ENCODE peak calls at places on chromosomes 4 and X, in eight cellular contexts. X is fibroblast of lung, U is left lung, G is sigmoid colon, D is AG10803, C is mucosa of descending colon, A is esophagus squamous epithelium, P is lower leg skin. J is an unnamed sample.

GRCh38 chr4:36285784-36286480 is 4.5 kb downstream of the DTHD1 start:
- DNase-seq in U (no peak), A (no peak), D (no peak), X (no peak), C (no peak), G (no peak), P (no peak), J (no peak)

GRCh38 chr4:128837679-128838078 is 28.2 kb downstream of the JADE1 start:
- DNase-seq in A (no peak), D (no peak), U (no peak), P (no peak), C (no peak), X (no peak), G (no peak), J (no peak)

GRCh38 chr4:99859618-99860017 is 34.6 kb downstream of the LAMTOR3 start:
- DNase-seq in X (no peak), P (no peak), C (no peak), D (no peak), G (no peak), U (no peak), A (no peak), J (no peak)

GRCh38 chr4:5996641-5997040 is 21.6 kb downstream of the C4orf50 start:
- DNase-seq in P (no peak), G (peak), D (no peak), A (no peak), C (no peak), U (no peak), X (no peak), J (no peak)

GRCh38 chr4:3122081-3122563 is 47.6 kb downstream of the HTT start:
- DNase-seq in P (no peak), C (no peak), G (no peak), X (peak), D (peak), U (no peak), A (no peak), J (peak)

GRCh38 chrX:71919436-71919835 is 8.8 kb downstream of the NHSL2 start:
- DNase-seq in U (no peak), P (no peak), C (no peak), X (peak), G (no peak), A (no peak), D (peak), J (no peak)

GRCh38 chr4:104066533-104066932 is 346.7 kb upstream of the TACR3 start:
- DNase-seq in D (no peak), G (no peak), C (no peak), U (no peak), P (no peak), X (no peak), A (no peak), J (no peak)

GRCh38 chr4:8012517-8012916 is 72.9 kb upstream of the AFAP1 start:
- DNase-seq in G (no peak), X (no peak), D (no peak), P (no peak), U (no peak), C (no peak), A (no peak), J (no peak)

GRCh38 chrX:2449135-2449886 is 51.5 kb downstream of the DHRSX start:
- DNase-seq in G (no peak), P (no peak), D (no peak), A (no peak), X (no peak), C (no peak), U (no peak), J (no peak)

GRCh38 chr4:3679851-3680311 is 86.3 kb upstream of the ADRA2C start:
- DNase-seq in X (no peak), G (peak), U (peak), P (no peak), D (no peak), A (no peak), C (peak), J (no peak)

GRCh38 chr4:6242271-6243029 is 27.2 kb upstream of the WFS1 start:
- DNase-seq in U (no peak), X (no peak), P (no peak), A (no peak), C (no peak), D (no peak), G (peak), J (no peak)

GRCh38 chrX:105228602-105229001 is 8.1 kb upstream of the TEX13A start:
- DNase-seq in D (no peak), U (no peak), P (no peak), C (no peak), G (no peak), X (no peak), A (no peak), J (no peak)

GRCh38 chrX:2272337-2272736 is 228.4 kb downstream of the DHRSX start:
- DNase-seq in U (no peak), A (no peak), C (no peak), P (no peak), D (no peak), G (no peak), X (no peak), J (peak)

GRCh38 chrX:11100281-11101035 is 10.7 kb upstream of the HCCS start:
- DNase-seq in C (no peak), P (no peak), G (peak), U (no peak), D (peak), X (peak), A (no peak), J (peak)

GRCh38 chr4:2806392-2807355 is 13.8 kb downstream of the SH3BP2 start:
- DNase-seq in G (peak), P (peak), C (peak), X (no peak), A (no peak), U (peak), D (peak), J (peak)

GRCh38 chr4:7635971-7636508 is 201.3 kb upstream of the PSAPL1 start:
- DNase-seq in X (no peak), A (no peak), U (no peak), D (no peak), C (no peak), G (no peak), P (no peak), J (no peak)

GRCh38 chr4:3447431-3448395 is 5.9 kb downstream of the HGFAC start:
- DNase-seq in G (no peak), P (no peak), C (peak), X (no peak), U (peak), A (no peak), D (no peak), J (no peak)

GRCh38 chr4:79679859-79680258 is 271.8 kb upstream of the GK2 start:
- DNase-seq in C (no peak), U (no peak), X (no peak), G (no peak), D (no peak), P (no peak), A (no peak), J (no peak)

GRCh38 chr4:1842993-1843448 is 12.9 kb downstream of the LETM1 start:
- DNase-seq in G (no peak), U (no peak), X (peak), D (peak), P (no peak), C (no peak), A (no peak), J (peak)

GRCh38 chrX:115330498-115331138 is 41.1 kb downstream of the LUZP4 start:
- DNase-seq in C (no peak), A (no peak), U (no peak), D (peak), X (peak), G (peak), P (no peak), J (peak)

GRCh38 chrX:51461053-51462050 is 35.0 kb downstream of the NUDT11 start:
- DNase-seq in G (no peak), A (no peak), C (no peak), P (no peak), D (peak), U (no peak), X (peak), J (peak)

GRCh38 chr4:106358899-106359298 is 9.7 kb downstream of the GIMD1 start:
- DNase-seq in U (no peak), D (peak), X (peak), P (no peak), C (no peak), G (no peak), A (no peak), J (peak)

GRCh38 chrX:9940397-9940796 is 26.8 kb upstream of the CLDN34 start:
- DNase-seq in G (no peak), D (peak), P (no peak), C (no peak), U (no peak), X (peak), A (no peak), J (peak)

GRCh38 chr4:138085956-138086355 is 156.2 kb downstream of the SLC7A11 start:
- DNase-seq in C (no peak), X (no peak), U (no peak), D (no peak), G (no peak), A (no peak), P (no peak), J (no peak)

GRCh38 chr4:30537462-30537861 is 182.7 kb upstream of the PCDH7 start:
- DNase-seq in P (no peak), D (peak), U (no peak), C (no peak), G (no peak), X (peak), A (no peak), J (peak)

GRCh38 chrX:30373479-30373878 is 64.3 kb upstream of the NR0B1 start:
- DNase-seq in A (no peak), X (no peak), P (no peak), G (no peak), C (no peak), U (no peak), D (no peak), J (no peak)

DNA sequence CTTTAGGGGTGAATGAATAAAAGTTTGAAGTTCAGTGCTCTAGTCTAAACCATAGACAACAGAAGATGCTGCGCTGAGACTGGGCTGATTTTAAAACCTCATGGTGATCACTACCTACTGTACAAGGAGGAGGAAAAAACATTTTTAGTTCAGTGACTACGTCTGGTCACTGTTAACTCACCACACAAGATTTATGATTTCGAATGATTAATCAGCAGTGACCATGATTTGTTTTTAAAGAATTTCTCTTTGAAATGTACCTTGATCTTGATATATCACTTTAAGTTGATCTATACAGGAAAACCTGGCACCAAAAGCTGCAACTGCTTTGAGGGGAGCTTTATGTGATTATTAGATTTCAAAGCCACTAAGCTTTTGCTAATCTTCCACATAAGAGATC is 286.3 kb downstream of the PDGFC start:
- DNase-seq in A (no peak), G (no peak), D (no peak), P (no peak), X (peak), C (no peak), U (no peak), J (no peak)
- H3K4me3 ChIP-seq in A (no peak), G (no peak), D (no peak), P (no peak), X (no peak), C (no peak), U (no peak), J (no peak)

DNA sequence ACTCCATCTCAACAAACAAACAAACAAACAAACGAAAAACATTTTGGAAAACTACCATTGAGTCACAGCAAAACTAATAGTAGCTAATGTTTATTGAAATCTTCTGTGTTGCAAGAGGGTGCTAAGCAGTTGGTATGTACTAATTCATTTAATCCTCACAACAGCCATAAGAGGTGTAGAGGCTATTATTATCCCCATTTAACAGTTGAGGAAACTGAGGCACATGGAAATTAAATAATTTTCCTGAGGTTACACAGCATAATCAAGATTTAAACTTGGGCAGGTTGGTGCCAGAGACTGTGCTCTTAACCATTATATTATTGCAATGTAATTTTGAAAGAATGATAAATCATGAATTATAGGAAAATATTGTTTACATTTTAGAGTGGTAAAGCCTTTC is 17.5 kb upstream of the RHOH start:
- DNase-seq in C (no peak), A (no peak), U (no peak), G (no peak), X (no peak), D (no peak), P (no peak), J (no peak)
- TF ChIP-seq CTCF in C (no peak), A (no peak), U (no peak), G (no peak), X (no peak), D (no peak), P (no peak), J (no peak)

DNA sequence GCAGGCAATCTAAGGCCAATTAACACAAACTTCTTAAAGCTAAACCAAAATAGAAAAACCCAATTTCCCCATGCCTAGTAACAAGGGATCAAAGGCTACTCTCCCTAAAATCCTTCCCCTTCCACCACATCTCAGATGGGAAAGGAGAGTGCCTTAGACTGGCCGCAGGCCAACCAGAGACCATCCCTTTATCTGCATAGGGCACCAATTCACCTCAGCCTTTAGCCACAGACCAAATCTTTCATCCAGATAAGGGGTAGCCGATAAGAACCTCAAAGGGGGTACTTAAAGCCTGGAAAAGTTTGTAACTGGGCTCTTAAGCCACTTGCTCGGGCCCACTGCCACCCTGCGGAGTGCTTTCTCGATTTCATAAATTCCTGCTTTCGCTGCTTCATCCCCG is 68.3 kb downstream of the TEX13C start:
- DNase-seq in U (no peak), G (no peak), X (no peak), C (no peak), D (no peak), A (no peak), P (no peak), J (no peak)
- H3K4me3 ChIP-seq in U (no peak), G (no peak), X (no peak), C (no peak), D (no peak), A (no peak), P (no peak), J (no peak)

GRCh38 chrX:43121637-43122036 is 343.7 kb upstream of the PPP1R2C start:
- DNase-seq in A (no peak), G (no peak), P (no peak), X (no peak), C (no peak), U (no peak), D (no peak), J (peak)
- TF ChIP-seq CTCF in A (no peak), G (no peak), P (no peak), X (no peak), C (no peak), U (no peak), D (no peak), J (peak)

GRCh38 chrX:23785564-23785963 is 2.6 kb downstream of the SAT1 start:
- DNase-seq in C (no peak), X (no peak), U (no peak), A (no peak), G (no peak), D (no peak), P (no peak), J (no peak)
- H3K4me3 ChIP-seq in C (no peak), X (peak), U (no peak), A (peak), G (peak), D (no peak), P (no peak), J (no peak)

GRCh38 chrX:146278381-146278780 is 460.8 kb downstream of the SLITRK2 start:
- DNase-seq in G (no peak), D (no peak), C (no peak), U (no peak), X (no peak), P (no peak), A (no peak), J (no peak)
- TF ChIP-seq CTCF in G (no peak), D (no peak), C (no peak), U (no peak), X (no peak), P (no peak), A (no peak), J (no peak)

GRCh38 chr4:147736458-147736857 is 4.6 kb downstream of the ARHGAP10 start:
- DNase-seq in G (no peak), C (no peak), A (no peak), P (no peak), U (no peak), D (peak), X (peak), J (peak)

GRCh38 chr4:147733614-147734344 is 1.9 kb downstream of the ARHGAP10 start:
- DNase-seq in X (peak), C (no peak), P (peak), D (peak), U (no peak), G (no peak), A (no peak), J (peak)

GRCh38 chr4:147732516-147733193 is 767 bp downstream of the ARHGAP10 start:
- DNase-seq in A (no peak), X (peak), G (peak), D (peak), C (peak), U (peak), P (no peak), J (peak)

GRCh38 chr4:147735413-147736301 is 3.8 kb downstream of the ARHGAP10 start:
- DNase-seq in D (peak), G (no peak), X (peak), U (no peak), C (no peak), A (no peak), P (no peak), J (peak)

DNA sequence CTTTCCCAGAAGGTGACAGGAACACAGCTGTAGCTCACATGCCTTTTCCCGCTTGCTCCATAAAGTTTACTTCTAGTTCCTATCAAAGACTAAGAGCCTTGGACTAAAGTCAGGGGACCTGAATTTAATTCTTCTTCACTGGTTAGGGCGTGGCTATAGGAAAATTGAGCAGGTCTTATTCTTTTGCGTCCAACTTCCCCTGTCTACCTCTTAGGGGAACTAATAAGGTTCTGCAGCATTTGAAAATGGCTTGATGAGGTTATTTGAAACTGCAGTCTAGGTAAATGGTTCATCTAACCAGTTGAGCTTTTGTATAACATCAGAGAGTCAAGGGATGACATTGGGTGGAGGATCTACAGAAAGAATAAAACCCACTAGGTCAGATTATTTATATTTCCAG is 2.6 kb downstream of the ARHGAP10 start:
- DNase-seq in X (no peak), C (no peak), P (no peak), D (no peak), U (no peak), A (no peak), G (no peak), J (no peak)
- H3K4me3 ChIP-seq in X (peak), C (no peak), P (no peak), D (peak), U (no peak), A (peak), G (peak), J (peak)

DNA sequence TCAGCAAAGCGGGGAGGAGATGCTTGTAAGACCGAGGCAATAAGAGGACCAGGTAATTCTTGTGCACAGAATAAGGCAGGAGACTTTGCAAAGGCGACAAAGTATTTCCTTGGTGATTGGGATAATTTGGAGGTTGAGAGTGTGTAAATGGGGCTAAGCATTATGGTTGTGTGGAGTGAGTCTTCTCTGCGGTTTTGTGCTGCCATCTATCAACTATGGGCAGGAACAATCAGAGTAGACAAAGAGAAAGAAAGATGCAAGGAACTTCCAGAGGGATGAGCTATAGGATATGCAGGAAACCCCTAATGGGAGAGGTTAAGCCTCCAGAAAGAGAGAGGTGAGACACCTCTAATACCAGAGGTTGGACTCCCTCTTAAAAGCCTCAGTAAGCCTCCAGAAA is 339.8 kb downstream of the PAPSS1 start:
- DNase-seq in U (no peak), G (no peak), D (no peak), A (no peak), X (no peak), C (no peak), P (no peak), J (no peak)
- TF ChIP-seq CTCF in U (no peak), G (no peak), D (no peak), A (no peak), X (no peak), C (no peak), P (no peak), J (no peak)

GRCh38 chr4:81215936-81216335 is 914 bp upstream of the PRKG2 start:
- DNase-seq in D (no peak), U (no peak), A (no peak), X (no peak), C (no peak), P (no peak), G (no peak), J (no peak)

GRCh38 chr4:81214518-81215218 is 354 bp downstream of the PRKG2 start:
- DNase-seq in P (no peak), A (no peak), U (peak), C (no peak), X (peak), D (peak), G (no peak), J (no peak)

GRCh38 chr4:81214144-81214517 is 891 bp downstream of the PRKG2 start:
- DNase-seq in D (no peak), G (no peak), U (no peak), C (no peak), A (no peak), P (no peak), X (no peak), J (no peak)

GRCh38 chr4:81213671-81214070 is 1.4 kb downstream of the PRKG2 start:
- DNase-seq in G (no peak), C (no peak), U (no peak), A (no peak), P (no peak), X (no peak), D (no peak), J (no peak)

DNA sequence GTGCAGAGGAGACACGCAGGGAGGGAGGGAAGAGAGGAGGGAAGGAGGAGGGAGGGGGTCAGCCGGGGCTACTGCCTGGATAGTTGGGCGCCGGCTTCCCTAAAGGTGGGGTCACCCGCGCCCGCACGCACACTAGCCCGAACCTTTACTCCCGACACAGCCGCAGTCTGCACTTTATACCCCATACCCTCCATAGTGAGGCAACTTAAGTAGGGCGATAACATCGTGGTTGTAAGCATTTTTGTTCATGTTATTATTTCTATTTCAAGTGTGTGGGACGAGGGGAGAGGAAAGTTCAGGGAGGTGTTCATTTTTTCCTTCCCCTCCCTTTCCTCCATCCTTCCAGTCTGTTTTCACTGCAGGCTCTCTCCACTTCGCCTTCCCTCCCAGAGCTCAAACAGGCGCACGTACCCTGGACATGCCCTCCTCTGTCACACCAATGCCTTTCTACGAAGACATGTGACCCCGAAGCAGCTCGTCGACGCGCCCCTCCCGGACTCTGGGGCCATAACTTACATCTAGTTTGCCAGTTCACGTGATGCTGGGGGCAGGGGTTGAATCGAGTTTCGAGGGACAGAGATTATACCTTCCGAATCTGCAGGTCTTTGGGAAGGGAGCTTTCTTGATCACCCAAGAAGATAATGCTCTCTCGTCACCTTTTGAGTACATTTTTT is at the start of gene PRKG2:
- DNase-seq in X (peak), G (no peak), D (peak), C (peak), P (peak), U (no peak), A (no peak), J (no peak)
- H3K4me3 ChIP-seq in X (peak), G (peak), D (peak), C (peak), P (peak), U (peak), A (peak), J (no peak)